ENCODE peak calls at places on chromosomes 11 and 22, in five cellular contexts. H is left ventricle myocardium inferior, G is BJ, O is body of pancreas, Y is foreskin fibroblast. V is an unnamed sample.

GRCh38 chr22:27136596-27136995 is 479.2 kb downstream of the MIAT start:
- DNase-seq in H (no peak), G (no peak), O (no peak), Y (no peak), V (no peak)

GRCh38 chr22:46984751-46985506 is 222.5 kb downstream of the TBC1D22A start:
- DNase-seq in H (no peak), G (peak; percentile 19), O (peak; percentile 40), Y (peak; percentile 75), V (no peak)

GRCh38 chr11:20621679-20622078 is 22.3 kb downstream of the SLC6A5 start:
- DNase-seq in H (no peak), G (no peak), O (no peak), Y (no peak), V (no peak)

GRCh38 chr22:50670513-50670912 is 2.1 kb upstream of the SHANK3 start:
- DNase-seq in H (no peak), G (no peak), O (no peak), Y (no peak), V (no peak)

GRCh38 chr11:76669901-76670474 is 559 bp downstream of the LRRC32 start:
- DNase-seq in H (no peak), G (peak; percentile 20), O (no peak), Y (peak; percentile 68), V (peak; percentile 39)

GRCh38 chr11:119306373-119306890 is 10.5 kb downstream of the MCAM start:
- DNase-seq in H (no peak), G (no peak), O (no peak), Y (peak; percentile 82), V (no peak)

GRCh38 chr11:1122356-1123002 is 35.3 kb upstream of the MUC5AC start:
- DNase-seq in H (no peak), G (no peak), O (no peak), Y (no peak), V (no peak)

GRCh38 chr22:47001288-47001687 is 238.8 kb downstream of the TBC1D22A start:
- DNase-seq in H (no peak), G (no peak), O (no peak), Y (no peak), V (no peak)

GRCh38 chr11:119764108-119764874 is 35.3 kb upstream of the NECTIN1 start:
- DNase-seq in H (peak; percentile 52), G (no peak), O (peak; percentile 81), Y (peak; percentile 65), V (no peak)

GRCh38 chr11:34263462-34264186 is 94.2 kb downstream of the ABTB2 start:
- DNase-seq in H (peak; percentile 50), G (peak; percentile 19), O (peak; percentile 92), Y (peak; percentile 77), V (peak; percentile 87)

GRCh38 chr11:63764712-63765631 is 3.6 kb downstream of the ZFTA start:
- DNase-seq in H (no peak), G (no peak), O (peak; percentile 80), Y (no peak), V (no peak)

GRCh38 chr22:36819112-36819511 is 2.3 kb upstream of the PVALB start:
- DNase-seq in H (no peak), G (no peak), O (no peak), Y (no peak), V (no peak)

GRCh38 chr11:113242060-113242459 is 72.3 kb upstream of the TTC12 start:
- DNase-seq in H (no peak), G (no peak), O (no peak), Y (no peak), V (no peak)

GRCh38 chr11:2271077-2271326 is 614 bp upstream of the ASCL2 start:
- DNase-seq in H (peak; percentile 42), G (no peak), O (peak; percentile 40), Y (no peak), V (no peak)

GRCh38 chr22:50171319-50171964 is 911 bp downstream of the PANX2 start:
- DNase-seq in H (no peak), G (no peak), O (no peak), Y (no peak), V (no peak)

GRCh38 chr11:117796456-117797428 is at the start of gene DSCAML1:
- DNase-seq in H (no peak), G (no peak), O (peak; percentile 49), Y (peak; percentile 12), V (no peak)

GRCh38 chr11:102411142-102411541 is 41.4 kb downstream of the TMEM123 start:
- DNase-seq in H (no peak), G (no peak), O (no peak), Y (no peak), V (no peak)

GRCh38 chr22:40024201-40025061 is 29.7 kb downstream of the FAM83F start:
- DNase-seq in H (peak; percentile 63), G (no peak), O (peak; percentile 75), Y (peak; percentile 82), V (no peak)

GRCh38 chr11:66259225-66259624 is 9.2 kb upstream of the RAB1B start:
- DNase-seq in H (no peak), G (no peak), O (no peak), Y (no peak), V (no peak)
- H3K4me3 ChIP-seq in H (no peak overlapping the region), G (no peak overlapping the region), O (no peak overlapping the region), Y (no peak overlapping the region), V (no peak overlapping the region)

DNA sequence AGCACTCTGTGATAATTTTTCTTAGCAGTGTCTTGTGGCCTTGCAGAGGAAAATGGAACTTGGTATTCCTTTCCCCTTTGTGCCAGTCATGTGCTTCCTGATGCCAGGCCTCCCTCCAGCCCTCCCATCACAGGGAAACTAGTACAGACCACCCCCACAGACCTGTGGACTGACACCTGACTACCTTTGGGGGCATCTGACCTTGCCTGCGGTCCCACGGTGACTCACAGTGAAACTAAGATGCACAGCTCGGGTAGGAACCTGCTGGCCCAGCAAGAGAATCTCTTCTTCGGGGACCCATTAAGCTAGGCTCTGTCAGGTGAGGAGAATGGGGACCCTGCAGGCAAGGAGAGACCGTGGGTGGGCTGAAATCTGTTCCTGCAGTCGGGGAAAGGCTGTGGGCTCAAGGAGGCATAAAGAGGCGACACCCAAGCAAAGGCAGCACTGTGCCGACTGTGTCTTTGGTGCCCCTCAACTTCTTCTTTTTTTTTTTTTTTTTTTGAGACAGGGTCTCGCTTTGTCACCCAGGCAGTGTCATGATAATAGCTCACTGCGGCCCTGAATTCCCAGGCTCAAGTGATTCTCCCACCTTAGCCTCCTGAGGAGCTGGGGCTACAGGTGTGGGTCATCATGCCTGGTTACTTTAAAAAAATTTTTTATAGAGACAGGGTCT is 20.9 kb upstream of the PEX26 start:
- DNase-seq in H (no peak), G (no peak), O (peak; percentile 20), Y (no peak), V (no peak)
- H3K4me3 ChIP-seq in H (no peak overlapping the region), G (no peak overlapping the region), O (no peak overlapping the region), Y (no peak overlapping the region), V (no peak overlapping the region)

GRCh38 chr11:73647459-73648100 is 1.2 kb downstream of the PLEKHB1 start:
- DNase-seq in H (peak; percentile 89), G (peak; percentile 30), O (peak; percentile 95), Y (peak; percentile 94), V (peak; percentile 73)
- H3K4me3 ChIP-seq in H (peak overlapping the region; percentile 56), G (peak overlapping the region; percentile 9), O (no peak overlapping the region), Y (peak overlapping the region; percentile 33), V (peak overlapping the region; percentile 0)

GRCh38 chr11:125233736-125234275 is 69.3 kb downstream of the PKNOX2 start:
- DNase-seq in H (no peak), G (no peak), O (no peak), Y (no peak), V (no peak)
- H3K4me3 ChIP-seq in H (no peak overlapping the region), G (no peak overlapping the region), O (no peak overlapping the region), Y (no peak overlapping the region), V (no peak overlapping the region)

GRCh38 chr22:41932353-41932752 is 5.7 kb upstream of the TNFRSF13C start:
- DNase-seq in H (no peak), G (no peak), O (no peak), Y (no peak), V (no peak)

GRCh38 chr22:41928416-41929157 is 2.0 kb upstream of the TNFRSF13C start:
- DNase-seq in H (no peak), G (no peak), O (no peak), Y (no peak), V (no peak)

GRCh38 chr22:41927813-41928212 is 1.2 kb upstream of the TNFRSF13C start:
- DNase-seq in H (no peak), G (no peak), O (no peak), Y (no peak), V (no peak)

GRCh38 chr22:41931701-41932269 is 5.2 kb upstream of the TNFRSF13C start:
- DNase-seq in H (no peak), G (no peak), O (no peak), Y (no peak), V (no peak)

DNA sequence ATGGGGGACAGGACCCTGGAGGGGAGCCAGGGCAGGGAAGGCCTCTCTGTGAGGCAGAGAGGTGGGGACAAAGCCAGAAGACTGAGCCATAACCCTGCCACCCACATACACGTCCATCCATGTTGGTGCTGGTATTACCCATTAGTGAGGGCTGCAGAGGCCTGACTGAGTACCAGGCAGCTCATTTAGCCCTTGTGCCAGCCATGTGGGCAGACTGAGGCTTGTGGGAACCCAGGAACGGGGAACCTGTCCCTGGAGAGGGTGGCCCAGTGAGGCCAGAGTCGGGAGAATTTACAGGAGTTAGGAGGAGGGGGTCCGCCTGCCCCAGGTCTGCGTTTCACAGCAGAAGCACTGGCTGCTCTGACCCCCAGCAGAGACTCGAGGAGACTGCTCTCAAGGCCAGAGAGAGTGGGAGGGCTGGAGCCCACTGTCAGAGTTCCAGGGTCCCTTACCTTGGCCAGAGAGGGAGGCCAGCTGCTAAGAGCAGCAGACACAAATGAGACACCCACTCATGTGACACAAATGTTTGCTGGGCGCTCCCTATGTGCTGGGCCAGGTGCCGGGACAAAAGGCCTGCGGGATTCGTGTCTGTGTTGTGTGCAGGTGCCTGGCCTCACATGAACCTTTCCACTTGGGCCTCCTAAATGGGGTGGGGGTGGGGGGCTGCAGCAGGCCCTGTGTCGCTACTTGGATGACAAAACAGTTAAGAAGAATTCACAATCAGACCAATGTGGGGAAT is 2.7 kb upstream of the TNFRSF13C start:
- DNase-seq in H (no peak), G (no peak), O (no peak), Y (no peak), V (no peak)
- H3K4me3 ChIP-seq in H (no peak overlapping the region), G (no peak overlapping the region), O (no peak overlapping the region), Y (no peak overlapping the region), V (no peak overlapping the region)